ENCODE peak calls at places on chromosome 9, in four cellular contexts. J is heart right ventricle, A is bronchial epithelial cell, L is H9. S is an unnamed sample.

GRCh38 chr9:117245225-117245624 is 169.6 kb downstream of the ASTN2 start:
- DNase-seq in J (no peak), A (no peak), L (no peak), S (no peak)

GRCh38 chr9:32395483-32396216 is 11.2 kb downstream of the ACO1 start:
- DNase-seq in J (peak; percentile 45), A (peak; percentile 85), L (no peak), S (no peak)

GRCh38 chr9:84759300-84759750 is 89.8 kb downstream of the NTRK2 start:
- DNase-seq in J (no peak), A (peak; percentile 92), L (no peak), S (no peak)

GRCh38 chr9:96567203-96567700 is 52.4 kb downstream of the CDC14B start:
- DNase-seq in J (no peak), A (no peak), L (peak; percentile 73), S (no peak)

GRCh38 chr9:77521091-77521490 is 127.0 kb downstream of the GNA14 start:
- DNase-seq in J (peak; percentile 29), A (no peak), L (no peak), S (no peak)

GRCh38 chr9:92746567-92747458 is 17.8 kb downstream of the BICD2 start:
- DNase-seq in J (no peak), A (no peak), L (peak; percentile 23), S (no peak)

GRCh38 chr9:470795-471194 is 256.1 kb downstream of the DOCK8 start:
- DNase-seq in J (no peak), A (peak; percentile 29), L (no peak), S (no peak)

GRCh38 chr9:16884952-16885513 is 14.6 kb upstream of the BNC2 start:
- DNase-seq in J (no peak), A (peak; percentile 51), L (no peak), S (no peak)

GRCh38 chr9:133188006-133188842 is 20.8 kb downstream of the OBP2B start:
- DNase-seq in J (no peak), A (peak; percentile 18), L (peak; percentile 86), S (peak; percentile 92)

GRCh38 chr9:127661342-127661741 is 45.4 kb upstream of the CFAP157 start:
- DNase-seq in J (no peak), A (no peak), L (no peak), S (no peak)

GRCh38 chr9:116959775-116960174 is 272.7 kb downstream of the TRIM32 start:
- DNase-seq in J (no peak), A (no peak), L (peak; percentile 38), S (no peak)

GRCh38 chr9:93299418-93300174 is 115.7 kb downstream of the WNK2 start:
- DNase-seq in J (no peak), A (no peak), L (no peak), S (peak; percentile 37)

GRCh38 chr9:111937781-111938426 is 41.3 kb downstream of the UGCG start:
- DNase-seq in J (peak; percentile 18), A (peak; percentile 53), L (no peak), S (no peak)

GRCh38 chr9:118558026-118558425 is 811.2 kb downstream of the BRINP1 start:
- DNase-seq in J (no peak), A (no peak), L (no peak), S (no peak)

GRCh38 chr9:71003346-71003745 is 118.1 kb downstream of the TRPM3 start:
- DNase-seq in J (no peak), A (no peak), L (no peak), S (no peak)

GRCh38 chr9:132434875-132435274 is 24.9 kb downstream of the CFAP77 start:
- DNase-seq in J (no peak), A (no peak), L (no peak), S (no peak)

GRCh38 chr9:35488019-35488418 is 1.9 kb upstream of the RUSC2 start:
- DNase-seq in J (no peak), A (no peak), L (no peak), S (no peak)

GRCh38 chr9:125988479-125989050 is 241.4 kb downstream of the PBX3 start:
- DNase-seq in J (no peak), A (peak; percentile 12), L (no peak), S (peak; percentile 31)

GRCh38 chr9:77507212-77507961 is 140.7 kb downstream of the GNA14 start:
- DNase-seq in J (no peak), A (no peak), L (no peak), S (no peak)

GRCh38 chr9:28774433-28775029 is 1201.2 kb upstream of the C9orf72 start:
- DNase-seq in J (no peak), A (peak; percentile 56), L (no peak), S (no peak)

GRCh38 chr9:129840024-129840423 is 4.8 kb downstream of the USP20 start:
- DNase-seq in J (no peak), A (no peak), L (no peak), S (no peak)

GRCh38 chr9:137924761-137925369 is 47.3 kb downstream of the CACNA1B start:
- DNase-seq in J (no peak), A (no peak), L (no peak), S (no peak)

GRCh38 chr9:121650220-121651013 is 1.0 kb upstream of the DAB2IP start:
- DNase-seq in J (peak; percentile 64), A (peak; percentile 33), L (peak; percentile 92), S (peak; percentile 94)

GRCh38 chr9:88344013-88344412 is 44.2 kb upstream of the SPIN1 start:
- DNase-seq in J (no peak), A (no peak), L (no peak), S (no peak)

GRCh38 chr9:98742325-98743280 is 33.9 kb upstream of the GABBR2 start:
- DNase-seq in J (no peak), A (peak; percentile 80), L (no peak), S (no peak)

GRCh38 chr9:98750396-98751060 is 41.8 kb upstream of the GABBR2 start:
- DNase-seq in J (no peak), A (no peak), L (no peak), S (no peak)

GRCh38 chr9:96441798-96442445 is 8.0 kb upstream of the HABP4 start:
- DNase-seq in J (no peak), A (peak; percentile 17), L (no peak), S (no peak)

GRCh38 chr9:20398511-20399338 is 223.6 kb downstream of the MLLT3 start:
- DNase-seq in J (no peak), A (no peak), L (no peak), S (no peak)

GRCh38 chr9:2096376-2096970 is 81.3 kb downstream of the SMARCA2 start:
- DNase-seq in J (no peak), A (no peak), L (no peak), S (no peak)

GRCh38 chr9:14347408-14348224 is 33.7 kb upstream of the NFIB start:
- DNase-seq in J (peak; percentile 66), A (peak; percentile 28), L (peak; percentile 75), S (peak; percentile 88)

GRCh38 chr9:123329329-123329955 is 26.6 kb upstream of the CRB2 start:
- DNase-seq in J (no peak), A (peak; percentile 42), L (no peak), S (no peak)

GRCh38 chr9:16258708-16259107 is 611.8 kb downstream of the BNC2 start:
- DNase-seq in J (no peak), A (no peak), L (no peak), S (no peak)

GRCh38 chr9:24342457-24342856 is 203.2 kb downstream of the IZUMO3 start:
- DNase-seq in J (no peak), A (no peak), L (no peak), S (no peak)

S was measured in endodermal cell.